ENCODE peak calls at places on chromosomes 4 and X, in six cellular contexts. Q is SJSA1, P is OCI-LY7, S is sigmoid colon, F is IMR-90, L is psoas muscle. W is an unnamed sample.

GRCh38 chr4:27000820-27001219 is 140.2 kb downstream of the STIM2 start:
- DNase-seq in S (no peak), P (peak), L (no peak), F (no peak), Q (no peak), W (no peak)

GRCh38 chr4:108188770-108189169 is 20.0 kb upstream of the LEF1 start:
- DNase-seq in P (no peak), L (no peak), Q (no peak), F (no peak), S (no peak), W (no peak)

GRCh38 chr4:70997068-70997467 is 3.6 kb downstream of the DCK start:
- DNase-seq in Q (no peak), L (no peak), S (no peak), P (peak), F (no peak), W (no peak)

GRCh38 chr4:1789552-1789951 is 3.5 kb upstream of the FGFR3 start:
- DNase-seq in P (no peak), F (no peak), L (no peak), Q (no peak), S (no peak), W (no peak)

GRCh38 chrX:7446815-7447214 is 298.9 kb upstream of the PUDP start:
- DNase-seq in L (no peak), S (no peak), Q (no peak), P (no peak), F (no peak), W (no peak)

GRCh38 chr4:18934197-18934596 is 912.6 kb upstream of the LCORL start:
- DNase-seq in P (peak), Q (no peak), F (no peak), L (no peak), S (no peak), W (no peak)

GRCh38 chr4:340011-340410 is 2.4 kb downstream of the ZNF141 start:
- DNase-seq in P (peak), L (no peak), S (no peak), Q (no peak), F (no peak), W (no peak)

GRCh38 chr4:167713756-167714155 is 378.6 kb upstream of the ANXA10 start:
- DNase-seq in L (no peak), P (no peak), F (no peak), S (no peak), Q (no peak), W (no peak)

GRCh38 chr4:99826016-99826415 is 9.4 kb downstream of the DAPP1 start:
- DNase-seq in S (no peak), Q (no peak), F (no peak), P (no peak), L (no peak), W (no peak)

DNA sequence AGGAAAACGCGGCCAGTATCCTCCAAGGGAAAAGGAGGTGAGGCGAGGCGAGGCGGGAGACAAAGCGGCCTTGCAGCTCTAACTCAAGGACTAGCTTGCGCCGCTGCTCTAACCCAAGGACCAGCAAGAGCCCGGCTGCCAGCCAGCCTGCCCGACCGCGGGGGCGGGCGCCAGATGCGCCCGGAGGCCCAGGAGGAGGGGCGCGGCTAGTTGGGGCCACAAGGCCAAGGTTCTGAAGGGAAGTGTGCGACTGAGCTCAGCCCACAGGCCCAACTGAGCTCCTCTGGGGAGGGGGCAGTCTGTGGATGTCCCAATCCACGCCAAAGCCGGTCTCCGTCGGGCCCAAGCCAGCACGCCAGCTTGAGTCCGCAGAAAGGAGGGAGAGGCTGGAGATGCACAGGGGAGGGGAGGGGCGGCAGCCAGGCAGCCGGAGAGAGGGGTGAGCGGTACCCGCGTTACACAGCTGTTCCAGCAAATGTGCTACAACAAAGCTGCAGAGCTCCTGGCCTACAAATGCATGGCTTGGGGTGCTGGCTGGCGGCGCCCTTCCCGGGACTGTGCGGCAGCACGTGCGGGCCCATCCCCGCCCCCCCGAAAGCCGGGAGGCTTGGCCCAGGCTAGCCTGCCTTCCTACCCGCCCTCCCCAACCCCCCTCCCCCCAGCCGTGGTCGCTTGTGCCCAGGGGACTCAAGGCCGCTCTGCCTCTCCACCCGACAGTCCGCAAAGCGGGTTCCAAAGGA is 637 bp downstream of the AMER1 start:
- DNase-seq in P (peak), Q (no peak), S (peak), L (peak), F (peak), W (peak)
- H3K4me3 ChIP-seq in P (peak), Q (peak), S (peak), L (peak), F (peak), W (peak)

DNA sequence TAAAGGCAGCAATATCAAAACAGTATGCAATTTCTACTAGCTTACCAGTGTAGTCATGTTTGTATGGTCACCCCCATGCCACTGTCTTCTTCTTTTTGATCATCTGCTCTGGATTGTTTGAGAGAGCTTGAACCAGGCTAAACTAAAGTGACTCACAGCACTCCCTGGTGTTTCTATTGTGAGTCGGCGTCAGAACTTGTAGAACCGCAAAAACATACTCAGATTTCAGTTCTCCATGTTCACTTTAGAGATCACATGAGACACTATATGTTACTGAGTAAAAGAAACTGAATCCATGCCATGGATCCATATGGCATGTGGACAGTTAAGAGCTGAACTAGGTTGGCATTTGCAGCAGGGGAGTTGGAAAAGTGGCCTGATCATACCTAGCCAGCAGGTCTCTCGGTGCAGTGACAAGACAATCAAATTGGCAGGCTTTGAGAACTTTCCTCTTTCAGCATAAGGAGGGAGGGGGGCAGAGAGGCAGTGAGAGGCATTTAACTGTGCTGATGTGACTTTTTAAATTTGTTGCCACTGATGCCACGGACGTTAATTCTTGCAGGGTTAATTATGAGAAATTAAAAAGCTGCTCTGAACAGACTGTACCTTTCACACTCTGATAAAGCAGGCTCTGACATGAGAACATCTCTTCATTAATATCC is 88.4 kb downstream of the AFF2 start:
- DNase-seq in F (no peak), S (no peak), L (no peak), P (peak), Q (no peak), W (no peak)
- H3K27ac ChIP-seq in F (no peak), S (no peak), L (no peak), P (peak), Q (no peak), W (no peak)

GRCh38 chr4:86661006-86661405 is 66.9 kb downstream of the PTPN13 start:
- DNase-seq in F (no peak), Q (no peak), S (no peak), L (no peak), P (no peak), W (no peak)
- H3K4me3 ChIP-seq in F (no peak), Q (no peak), S (no peak), L (no peak), P (no peak), W (no peak)

GRCh38 chrX:85980286-85980685 is 67.1 kb downstream of the CHM start:
- DNase-seq in F (no peak), Q (no peak), L (no peak), P (no peak), S (no peak), W (no peak)

GRCh38 chrX:85977218-85977617 is 70.1 kb downstream of the CHM start:
- DNase-seq in P (peak), Q (no peak), L (no peak), S (no peak), F (no peak), W (no peak)
- H3K27ac ChIP-seq in P (peak), Q (no peak), L (no peak), S (no peak), F (no peak), W (no peak)

GRCh38 chrX:22699591-22700091 is 300.1 kb upstream of the DDX53 start:
- DNase-seq in S (no peak), F (peak), P (no peak), Q (no peak), L (no peak), W (no peak)
- H3K4me3 ChIP-seq in S (no peak), F (no peak), P (no peak), Q (no peak), L (no peak), W (no peak)

GRCh38 chrX:17682259-17682658 is 55.0 kb upstream of the SCML1 start:
- DNase-seq in F (no peak), P (no peak), Q (no peak), L (no peak), S (no peak), W (no peak)
- H3K27ac ChIP-seq in F (no peak), P (no peak), Q (no peak), L (no peak), S (no peak), W (no peak)

GRCh38 chr4:159227984-159228383 is 125.1 kb downstream of the RAPGEF2 start:
- DNase-seq in Q (peak), P (no peak), F (peak), L (peak), S (peak), W (peak)
- H3K4me3 ChIP-seq in Q (peak), P (no peak), F (peak), L (peak), S (peak), W (no peak)

GRCh38 chrX:39251995-39252394 is 450.7 kb downstream of the MID1IP1 start:
- DNase-seq in F (no peak), P (no peak), L (no peak), Q (no peak), S (no peak), W (no peak)

GRCh38 chrX:39247536-39247935 is 446.3 kb downstream of the MID1IP1 start:
- DNase-seq in Q (no peak), S (no peak), F (no peak), L (no peak), P (no peak), W (no peak)

GRCh38 chrX:39248330-39248729 is 447.1 kb downstream of the MID1IP1 start:
- DNase-seq in L (no peak), P (no peak), S (no peak), Q (no peak), F (no peak), W (no peak)

GRCh38 chrX:39253551-39253950 is 452.3 kb downstream of the MID1IP1 start:
- DNase-seq in S (no peak), P (no peak), L (no peak), F (no peak), Q (peak), W (no peak)

GRCh38 chrX:39249999-39250398 is 448.7 kb downstream of the MID1IP1 start:
- DNase-seq in S (no peak), Q (no peak), F (no peak), P (no peak), L (no peak), W (no peak)
- H3K27ac ChIP-seq in S (no peak), Q (no peak), F (no peak), P (no peak), L (no peak), W (no peak)

W was measured in lung.